ENCODE peak calls at places on chromosome 20, in seven cellular contexts. I is right cardiac atrium; H is iPS DF 19.7; Z is hippocampal formation; W is activated naive CD4-positive, alpha-beta T cell; D is fibroblast of villous mesenchyme; E is omental fat pad. K is an unnamed sample.

GRCh38 chr20:59046862-59047261 is 4.3 kb upstream of the PRELID3B start:
- DNase-seq in I (no peak), H (no peak), Z (no peak), W (no peak), D (no peak), E (no peak), K (no peak)

GRCh38 chr20:49694450-49695071 is 19.1 kb downstream of the B4GALT5 start:
- DNase-seq in I (no peak), H (no peak), Z (no peak), W (no peak), D (no peak), E (no peak), K (no peak)

GRCh38 chr20:46558511-46558959 is 8.1 kb upstream of the OCSTAMP start:
- DNase-seq in I (no peak), H (no peak), Z (peak), W (no peak), D (peak), E (no peak), K (no peak)

GRCh38 chr20:3101737-3102574 is 17.4 kb upstream of the AVP start:
- DNase-seq in I (no peak), H (no peak), Z (no peak), W (peak), D (no peak), E (no peak), K (no peak)

GRCh38 chr20:23534801-23535593 is 33.3 kb downstream of the CST9L start:
- DNase-seq in I (no peak), H (no peak), Z (no peak), W (no peak), D (no peak), E (no peak), K (no peak)

GRCh38 chr20:47876348-47877056 is 91.2 kb upstream of the SULF2 start:
- DNase-seq in I (no peak), H (no peak), Z (no peak), W (no peak), D (no peak), E (no peak), K (no peak)

GRCh38 chr20:56637576-56637975 is 8.5 kb downstream of the TFAP2C start:
- DNase-seq in I (no peak), H (no peak), Z (no peak), W (no peak), D (no peak), E (no peak), K (no peak)

GRCh38 chr20:2524435-2525272 is 11.7 kb upstream of the TMC2 start:
- DNase-seq in I (peak), H (peak), Z (peak), W (peak), D (peak), E (peak), K (peak)

GRCh38 chr20:4925842-4926530 is 75.3 kb downstream of the SLC23A2 start:
- DNase-seq in I (peak), H (no peak), Z (no peak), W (no peak), D (peak), E (no peak), K (no peak)

GRCh38 chr20:19073584-19074198 is 138.8 kb upstream of the SLC24A3 start:
- DNase-seq in I (no peak), H (peak), Z (no peak), W (no peak), D (no peak), E (no peak), K (no peak)

GRCh38 chr20:16293590-16293989 is 279.7 kb downstream of the KIF16B start:
- DNase-seq in I (no peak), H (no peak), Z (no peak), W (no peak), D (peak), E (no peak), K (no peak)

GRCh38 chr20:37278966-37279590 is 10.4 kb upstream of the MANBAL start:
- DNase-seq in I (no peak), H (no peak), Z (no peak), W (no peak), D (no peak), E (no peak), K (no peak)

GRCh38 chr20:42093542-42094440 is 475.6 kb upstream of the CHD6 start:
- DNase-seq in I (no peak), H (no peak), Z (no peak), W (no peak), D (no peak), E (no peak), K (no peak)

K was measured in GM20000.